ENCODE peak calls at places on chromosomes 4 and X, in seven cellular contexts. H is choroid plexus epithelial cell, O is ovary, R is left lung, T is spleen, C is RWPE1, X is fibroblast of mammary gland. D is an unnamed sample.

GRCh38 chr4:27132497-27132896 is 271.9 kb downstream of the STIM2 start:
- DNase-seq in H (no peak), C (no peak), R (no peak), T (no peak), O (no peak), X (no peak), D (no peak)

GRCh38 chr4:13432453-13432852 is 51.7 kb downstream of the RAB28 start:
- DNase-seq in O (no peak), X (no peak), R (no peak), C (no peak), T (no peak), H (peak; percentile 66), D (peak; percentile 29)

GRCh38 chrX:1679238-1679637 is 64.4 kb downstream of the ASMT start:
- DNase-seq in O (no peak), C (no peak), H (peak; percentile 6), X (peak; percentile 22), T (no peak), R (no peak), D (peak; percentile 10)

GRCh38 chrX:40644175-40644574 is 3.2 kb downstream of the CXorf38 start:
- DNase-seq in O (no peak), T (no peak), C (no peak), X (peak; percentile 64), H (peak; percentile 66), R (no peak), D (no peak)

GRCh38 chrX:43655961-43656494 is at the start of gene MAOA:
- DNase-seq in T (peak; percentile 83), H (no peak), O (peak; percentile 80), R (peak; percentile 86), X (peak; percentile 51), C (peak; percentile 38), D (no peak)

GRCh38 chrX:48520976-48521352 is 644 bp upstream of the EBP start:
- DNase-seq in R (peak; percentile 3), C (no peak), T (no peak), H (no peak), O (no peak), X (no peak), D (no peak)

GRCh38 chrX:134174859-134175258 is 62.1 kb upstream of the CCDC160 start:
- DNase-seq in X (no peak), T (no peak), R (no peak), H (no peak), O (no peak), C (no peak), D (no peak)

GRCh38 chr4:154559141-154559841 is 3.5 kb upstream of the FGB start:
- DNase-seq in C (peak; percentile 57), T (no peak), X (peak; percentile 75), O (no peak), R (no peak), H (peak; percentile 86), D (peak; percentile 63)

GRCh38 chrX:72351606-72352338 is 46.1 kb upstream of the CITED1 start:
- DNase-seq in O (no peak), T (no peak), C (no peak), R (no peak), H (no peak), X (peak; percentile 77), D (peak; percentile 35)

GRCh38 chrX:57647020-57647419 is 33.0 kb downstream of the NLRP2B start:
- DNase-seq in H (no peak), O (no peak), C (no peak), T (no peak), X (no peak), R (no peak), D (no peak)

GRCh38 chr4:8394125-8394524 is 46.4 kb downstream of the ACOX3 start:
- DNase-seq in X (peak; percentile 73), T (no peak), C (no peak), R (no peak), H (peak; percentile 79), O (peak; percentile 79), D (peak; percentile 68)

GRCh38 chr4:137267024-137267423 is 265.3 kb downstream of the PCDH18 start:
- DNase-seq in O (no peak), H (peak; percentile 55), T (no peak), X (peak; percentile 75), C (no peak), R (no peak), D (peak; percentile 15)

GRCh38 chr4:84995386-84995785 is 28.9 kb upstream of the WDFY3 start:
- DNase-seq in C (no peak), X (no peak), H (peak; percentile 23), T (no peak), O (no peak), R (no peak), D (peak; percentile 32)

GRCh38 chr4:101621120-101621519 is 169.4 kb upstream of the BANK1 start:
- DNase-seq in X (peak; percentile 78), O (no peak), T (no peak), H (peak; percentile 66), R (no peak), C (no peak), D (peak; percentile 71)

GRCh38 chr4:14529653-14530052 is 472.6 kb upstream of the CPEB2 start:
- DNase-seq in H (peak; percentile 56), O (no peak), R (no peak), T (no peak), X (peak; percentile 1), C (peak; percentile 0), D (peak; percentile 44)

GRCh38 chrX:40152706-40153334 is 55.1 kb upstream of the BCOR start:
- DNase-seq in X (no peak), O (peak; percentile 32), T (peak; percentile 86), H (no peak), C (no peak), R (no peak), D (no peak)

GRCh38 chrX:139862208-139862607 is 70.6 kb downstream of the ATP11C start:
- DNase-seq in X (no peak), R (no peak), O (no peak), H (no peak), C (no peak), T (no peak), D (no peak)
- TF ChIP-seq CTCF in X (no peak), R (no peak), O (no peak), H (peak; percentile 3), C (no peak), T (no peak), D (peak; percentile 2)

GRCh38 chrX:15050395-15050794 is 177.2 kb downstream of the MOSPD2 start:
- DNase-seq in X (no peak), R (no peak), C (no peak), H (no peak), T (no peak), O (no peak), D (no peak)
- TF ChIP-seq CTCF in X (no peak), R (no peak), C (no peak), H (no peak), T (no peak), O (no peak), D (no peak)

GRCh38 chrX:136215559-136215958 is 35.6 kb downstream of the MAP7D3 start:
- DNase-seq in O (no peak), H (no peak), C (no peak), X (peak; percentile 52), T (no peak), R (no peak), D (peak; percentile 32)

GRCh38 chrX:136212557-136213111 is 38.6 kb downstream of the MAP7D3 start:
- DNase-seq in O (no peak), R (no peak), T (no peak), C (no peak), H (no peak), X (no peak), D (no peak)

GRCh38 chrX:136211766-136212556 is 39.2 kb downstream of the MAP7D3 start:
- DNase-seq in H (no peak), C (no peak), X (no peak), T (no peak), O (no peak), R (no peak), D (no peak)

GRCh38 chrX:136210806-136211205 is 40.4 kb downstream of the MAP7D3 start:
- DNase-seq in X (peak; percentile 39), R (no peak), C (no peak), T (no peak), H (peak; percentile 42), O (no peak), D (no peak)

DNA sequence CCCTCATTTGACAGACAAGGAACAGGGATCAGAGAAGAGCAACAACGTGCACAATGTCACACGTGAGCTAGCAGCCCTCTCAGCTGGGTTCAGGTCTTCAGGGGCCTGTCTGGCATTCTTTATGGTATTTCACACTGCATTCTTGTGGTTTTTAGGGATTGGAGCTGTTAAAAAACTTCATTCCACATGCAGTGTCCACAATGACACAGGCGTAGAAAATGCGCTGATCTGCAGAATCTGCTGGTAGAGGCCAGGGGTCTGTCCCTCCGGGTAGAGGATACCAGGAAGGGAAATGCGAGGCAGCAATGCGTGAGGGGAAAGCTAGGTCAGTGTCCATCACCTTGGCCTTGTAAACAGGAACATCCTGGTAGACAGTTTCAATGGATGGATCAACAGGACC is 36.6 kb downstream of the MAP7D3 start:
- DNase-seq in C (peak; percentile 7), X (peak; percentile 74), O (no peak), T (no peak), R (no peak), H (peak; percentile 95), D (peak; percentile 81)
- TF ChIP-seq CTCF in C (no peak), X (no peak), O (no peak), T (no peak), R (no peak), H (no peak), D (no peak)

GRCh38 chr4:143202824-143203223 is 18.1 kb downstream of the USP38 start:
- DNase-seq in X (peak; percentile 43), H (peak; percentile 41), T (no peak), O (no peak), R (no peak), C (no peak), D (peak; percentile 44)
- TF ChIP-seq CTCF in X (peak; percentile 22), H (peak; percentile 45), T (no peak), O (no peak), R (no peak), C (peak; percentile 34), D (peak; percentile 22)

GRCh38 chr4:174177536-174177935 is 105.9 kb downstream of the FBXO8 start:
- DNase-seq in O (no peak), C (no peak), R (no peak), T (no peak), X (no peak), H (no peak), D (no peak)

GRCh38 chr4:174181827-174182226 is 101.6 kb downstream of the FBXO8 start:
- DNase-seq in X (no peak), R (no peak), C (no peak), T (no peak), H (no peak), O (no peak), D (no peak)
- TF ChIP-seq CTCF in X (no peak), R (no peak), C (no peak), T (no peak), H (no peak), O (no peak), D (no peak)

DNA sequence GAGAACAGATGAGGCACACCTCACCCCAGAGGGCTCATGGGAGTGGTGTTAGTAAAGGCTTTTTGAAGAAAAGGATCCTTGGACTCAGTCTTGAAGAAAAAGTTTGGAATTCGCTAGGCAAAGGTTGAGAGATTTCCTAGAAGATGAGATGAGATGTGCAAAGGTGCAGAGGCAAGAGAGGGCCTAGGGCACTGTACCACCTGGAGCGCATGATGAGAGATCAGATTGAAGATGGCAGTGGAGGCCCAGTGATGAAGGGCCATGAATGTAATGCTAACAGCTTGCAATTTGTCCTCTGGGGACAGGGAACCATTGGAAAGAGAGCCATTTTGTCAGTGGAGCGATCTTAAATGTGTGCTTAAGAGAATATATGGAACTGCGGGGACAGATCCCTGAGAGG is 45.0 kb downstream of the PGRMC2 start:
- DNase-seq in T (no peak), O (no peak), R (no peak), C (no peak), H (no peak), X (no peak), D (no peak)
- TF ChIP-seq CTCF in T (no peak), O (no peak), R (no peak), C (no peak), H (no peak), X (no peak), D (no peak)

D was measured in astrocyte of the spinal cord.